ENCODE peak calls at places on chromosomes 1 and 21, in four cellular contexts. B, J, F and C are unnamed samples.

GRCh38 chr1:159927887-159928431 is 2.7 kb upstream of the TAGLN2 start:
- DNase-seq in J (no peak), F (no peak), B (no peak), C (no peak)

GRCh38 chr1:204923209-204923608 is 52.5 kb downstream of the NFASC start:
- DNase-seq in F (no peak), B (no peak), J (no peak), C (no peak)

GRCh38 chr1:200369131-200369530 is 40.7 kb downstream of the ZNF281 start:
- DNase-seq in J (no peak), F (no peak), B (no peak), C (no peak)

GRCh38 chr1:89104687-89105086 is 21.2 kb downstream of the GBP2 start:
- DNase-seq in J (no peak), F (no peak), B (no peak), C (no peak)

GRCh38 chr1:192707978-192708547 is 72.1 kb downstream of the RGS13 start:
- DNase-seq in J (no peak), B (no peak), F (no peak), C (no peak)

GRCh38 chr1:10975567-10976326 is 36.7 kb upstream of the TARDBP start:
- DNase-seq in F (no peak), J (peak; percentile 83), B (no peak), C (peak; percentile 64)

GRCh38 chr1:236507022-236507700 is 16.6 kb upstream of the LGALS8 start:
- DNase-seq in F (peak; percentile 62), B (no peak), J (peak; percentile 71), C (peak; percentile 49)

GRCh38 chr1:241701483-241702290 is 49.6 kb downstream of the WDR64 start:
- DNase-seq in B (no peak), J (no peak), F (no peak), C (no peak)

GRCh38 chr1:62228139-62228882 is 33.7 kb downstream of the L1TD1 start:
- DNase-seq in B (no peak), J (no peak), F (no peak), C (no peak)

GRCh38 chr21:45291613-45292398 is 4.1 kb upstream of the POFUT2 start:
- DNase-seq in J (no peak), F (no peak), B (no peak), C (no peak)

GRCh38 chr21:23695449-23695848 is 1911.8 kb downstream of the MRPL39 start:
- DNase-seq in F (no peak), B (no peak), J (no peak), C (no peak)

GRCh38 chr1:27301582-27302199 is 20.3 kb upstream of the TMEM222 start:
- DNase-seq in B (no peak), F (no peak), J (no peak), C (no peak)

GRCh38 chr1:184376359-184376758 is 10.5 kb upstream of the C1orf21 start:
- DNase-seq in F (no peak), J (peak; percentile 33), B (no peak), C (no peak)

GRCh38 chr1:44406761-44407429 is 1.8 kb downstream of the RNF220 start:
- DNase-seq in B (no peak), F (peak; percentile 25), J (no peak), C (no peak)

GRCh38 chr1:229863651-229864545 is 203.1 kb upstream of the GALNT2 start:
- DNase-seq in J (no peak), B (no peak), F (peak; percentile 33), C (no peak)

GRCh38 chr1:6585841-6586240 is 6.0 kb downstream of the ZBTB48 start:
- DNase-seq in J (no peak), F (no peak), B (no peak), C (no peak)

GRCh38 chr1:9426291-9426711 is 113.0 kb upstream of the SLC25A33 start:
- DNase-seq in F (no peak), J (no peak), B (peak; percentile 76), C (no peak)

GRCh38 chr1:51453010-51453409 is 66.1 kb downstream of the EPS15 start:
- DNase-seq in J (no peak), F (no peak), B (no peak), C (no peak)

GRCh38 chr1:2591581-2592261 is 5.1 kb downstream of the PRXL2B start:
- DNase-seq in J (no peak), F (no peak), B (no peak), C (no peak)

GRCh38 chr1:183911285-183911684 is 106.4 kb downstream of the RGL1 start:
- DNase-seq in F (no peak), B (no peak), J (no peak), C (no peak)

GRCh38 chr21:34546556-34546955 is 34.5 kb upstream of the KCNE1 start:
- DNase-seq in F (no peak), B (no peak), J (no peak), C (no peak)

GRCh38 chr1:53145942-53146708 is 3.7 kb upstream of the SLC1A7 start:
- DNase-seq in B (no peak), F (peak; percentile 83), J (peak; percentile 99), C (peak; percentile 100)